ENCODE peak calls at places on chromosome 12, in four cellular contexts. R is transverse colon, C is sigmoid colon, H is stomach. W is an unnamed sample.
A peak's percentile ranks its signal among the peaks of the same experiment; 100 is the strongest.

GRCh38 chr12:6647083-6647604 is at the start of gene ACRBP:
- DNase-seq in H (peak; percentile 83), R (peak; percentile 86), C (peak; percentile 91), W (no peak)

GRCh38 chr12:12870454-12870853 is 20.9 kb upstream of the GPRC5A start:
- DNase-seq in R (no peak), H (no peak), C (no peak), W (no peak)

GRCh38 chr12:90404071-90404470 is 550.9 kb downstream of the CCER1 start:
- DNase-seq in H (no peak), C (no peak), R (no peak), W (no peak)

GRCh38 chr12:4355843-4356327 is 23.6 kb downstream of the FGF23 start:
- DNase-seq in C (no peak), H (no peak), R (peak; percentile 24), W (no peak)

GRCh38 chr12:27868165-27868564 is 88.1 kb upstream of the MANSC4 start:
- DNase-seq in C (no peak), R (no peak), H (no peak), W (no peak)

GRCh38 chr12:16726879-16727278 is 120.9 kb upstream of the LMO3 start:
- DNase-seq in H (no peak), R (no peak), C (no peak), W (no peak)

GRCh38 chr12:90909069-90909676 is 45.8 kb downstream of the CCER1 start:
- DNase-seq in C (no peak), R (no peak), H (no peak), W (no peak)

GRCh38 chr12:998020-998874 is 7.2 kb downstream of the ERC1 start:
- DNase-seq in R (no peak), C (no peak), H (no peak), W (no peak)

GRCh38 chr12:1914116-1914911 is 4.1 kb downstream of the CACNA2D4 start:
- DNase-seq in C (peak; percentile 50), R (no peak), H (peak; percentile 20), W (peak; percentile 86)

GRCh38 chr12:125470838-125471775 is 405.9 kb downstream of the AACS start:
- DNase-seq in C (no peak), R (peak; percentile 26), H (no peak), W (no peak)

GRCh38 chr12:103547929-103548328 is 39.1 kb upstream of the STAB2 start:
- DNase-seq in C (no peak), H (no peak), R (no peak), W (peak; percentile 80)

GRCh38 chr12:20415013-20415412 is 46.7 kb downstream of the PDE3A start:
- DNase-seq in H (no peak), R (no peak), C (no peak), W (no peak)

GRCh38 chr12:3061129-3061857 is 15.9 kb upstream of the TSPAN9 start:
- DNase-seq in R (no peak), H (no peak), C (no peak), W (no peak)

GRCh38 chr12:46919666-46920065 is 93.9 kb upstream of the SLC38A4 start:
- DNase-seq in R (no peak), C (no peak), H (no peak), W (no peak)

DNA sequence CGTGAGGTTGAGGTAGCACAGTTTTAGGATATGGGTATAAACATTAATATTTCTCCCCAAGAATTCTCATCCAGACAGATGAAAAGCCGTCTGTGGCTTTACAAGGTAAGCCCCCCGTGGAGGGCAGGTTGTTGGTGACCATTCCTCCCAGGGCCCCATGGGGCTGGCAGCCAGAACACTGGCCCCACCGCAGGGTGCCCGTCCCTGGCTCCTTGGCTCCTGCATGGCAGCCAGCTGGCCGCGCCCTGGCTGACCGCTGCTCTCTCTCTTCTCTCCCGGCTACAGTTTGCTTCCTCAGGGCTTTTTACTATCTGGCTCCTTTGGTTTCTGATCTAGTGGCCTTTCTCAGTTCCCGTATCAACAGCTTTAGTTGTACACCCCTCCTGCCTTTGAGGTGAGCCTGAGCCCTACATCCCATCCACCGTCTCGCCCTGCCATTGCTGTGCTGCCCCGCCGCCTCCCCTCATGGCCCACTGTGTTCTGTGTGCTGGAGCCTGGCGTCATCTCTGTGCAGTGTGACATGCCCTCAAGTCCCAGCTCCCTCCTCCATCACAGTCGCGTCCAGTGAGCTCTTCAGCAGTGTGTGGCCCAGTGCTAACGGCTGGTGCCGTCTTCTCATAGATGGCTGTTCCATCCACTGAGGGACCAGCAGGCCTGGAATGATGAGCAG is 25.8 kb downstream of the RAB35 start:
- DNase-seq in C (no peak), H (no peak), R (no peak), W (no peak)
- TF ChIP-seq POLR2AphosphoS5 in C (no peak), H (no peak), R (no peak), W (no peak)

DNA sequence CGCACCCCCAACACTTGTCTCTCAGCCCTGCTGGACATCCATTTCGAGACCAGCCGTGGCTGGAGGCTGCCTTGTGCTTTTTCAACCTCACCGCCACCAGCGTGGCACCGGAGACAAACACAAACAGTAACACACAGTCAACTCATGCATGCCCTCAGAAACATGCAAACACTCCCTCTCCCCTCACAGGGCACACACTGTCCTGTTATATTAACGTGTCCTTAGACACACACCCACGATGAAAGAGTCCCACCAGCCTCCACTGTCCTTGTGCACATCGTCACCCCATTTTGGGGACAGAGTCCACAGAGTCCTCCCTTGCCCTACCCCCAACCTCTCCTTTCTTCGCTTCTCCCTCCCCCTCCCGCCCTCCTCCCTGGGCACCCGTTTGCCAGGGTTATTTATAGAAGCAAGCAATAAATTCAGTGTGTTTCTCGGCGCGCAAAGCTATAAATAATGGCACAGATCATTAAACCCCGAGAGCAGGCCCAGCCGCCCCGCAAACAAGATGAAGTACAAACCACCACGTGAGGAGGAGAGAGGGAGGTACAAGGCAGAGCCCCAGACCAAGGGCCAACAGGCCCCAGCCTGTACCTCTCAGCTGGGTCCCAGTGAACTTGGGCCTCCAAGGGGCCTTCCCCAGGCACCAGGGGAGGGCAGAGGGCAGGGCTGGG is 27.8 kb downstream of the SMUG1 start:
- DNase-seq in H (no peak), R (no peak), C (no peak), W (no peak)
- H3K27me3 ChIP-seq in H (no peaks in the 10 kb centered on the region), R (peaks cover 4% of the 10 kb centered on the region), C (no peaks in the 10 kb centered on the region), W (no peaks in the 10 kb centered on the region)

DNA sequence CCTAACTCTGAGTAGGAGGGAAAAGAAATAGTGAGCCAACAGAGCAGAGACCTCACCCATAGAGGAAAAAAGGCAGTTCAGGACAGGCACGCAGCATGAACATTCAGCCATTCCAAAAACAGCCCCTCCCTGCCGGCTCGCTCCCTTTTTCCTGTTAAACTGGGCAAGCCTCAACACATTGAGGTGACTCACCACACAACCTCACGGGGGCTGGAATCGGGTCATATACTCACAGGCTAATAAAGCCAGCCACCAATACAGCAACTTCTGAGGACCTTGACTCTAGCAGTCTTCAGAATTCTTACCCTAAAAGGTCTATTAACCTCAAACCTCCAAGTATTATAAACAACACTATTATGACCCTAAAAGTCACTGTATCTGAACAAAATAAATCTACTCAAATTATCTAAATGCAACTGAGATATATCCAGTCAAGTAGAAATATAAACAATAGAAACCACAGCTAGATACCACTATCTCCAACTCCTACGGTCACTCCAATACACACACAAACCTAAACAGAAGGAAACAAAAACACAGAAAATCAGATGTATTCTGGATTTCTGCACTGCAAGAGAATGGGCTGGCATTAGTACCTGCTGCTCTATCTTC is 6.3 kb downstream of the YBX3 start:
- DNase-seq in C (peak; percentile 90), H (peak; percentile 73), R (peak; percentile 70), W (peak; percentile 94)
- TF ChIP-seq EP300 in C (no peak), H (no peak), R (no peak), W (no peak)

GRCh38 chr12:113242560-113242959 is 21.3 kb downstream of the TPCN1 start:
- DNase-seq in H (no peak), C (no peak), R (no peak), W (no peak)

GRCh38 chr12:113241191-113242017 is 20.1 kb downstream of the TPCN1 start:
- DNase-seq in H (peak; percentile 36), C (no peak), R (peak; percentile 74), W (no peak)

GRCh38 chr12:113239811-113240331 is 18.6 kb downstream of the TPCN1 start:
- DNase-seq in C (peak; percentile 66), R (peak; percentile 82), H (no peak), W (no peak)

GRCh38 chr12:113240395-113240794 is 19.1 kb downstream of the TPCN1 start:
- DNase-seq in R (no peak), H (no peak), C (no peak), W (no peak)

GRCh38 chr12:113242018-113242418 is 20.8 kb downstream of the TPCN1 start:
- DNase-seq in C (no peak), R (peak; percentile 33), H (peak; percentile 87), W (no peak)
- TF ChIP-seq POLR2AphosphoS5 in C (no peak), R (no peak), H (peak; percentile 60), W (no peak)